ENCODE peak calls at places on chromosomes 1 and 21, in eight cellular contexts. T, O, F, U, V, Y, L and H are unnamed samples.

GRCh38 chr1:165570078-165570477 is 26.3 kb downstream of the LRRC52 start:
- DNase-seq in U (no peak), V (no peak), F (no peak), O (no peak), L (no peak), Y (no peak), T (no peak), H (no peak)

GRCh38 chr1:157315544-157315943 is 177.3 kb upstream of the ETV3 start:
- DNase-seq in L (no peak), U (no peak), V (no peak), O (no peak), Y (no peak), F (no peak), T (no peak), H (no peak)

GRCh38 chr21:37866027-37866426 is 50.2 kb downstream of the KCNJ6 start:
- DNase-seq in F (peak), U (no peak), L (no peak), V (no peak), O (no peak), Y (no peak), T (no peak), H (no peak)

GRCh38 chr1:218527737-218528136 is 182.6 kb downstream of the TGFB2 start:
- DNase-seq in V (peak), U (no peak), F (no peak), L (no peak), T (no peak), O (no peak), Y (peak), H (no peak)

GRCh38 chr1:230231739-230232075 is 164.7 kb downstream of the GALNT2 start:
- DNase-seq in L (no peak), T (no peak), V (peak), U (no peak), F (no peak), O (no peak), Y (peak), H (no peak)

GRCh38 chr1:204830671-204831585 is 39.7 kb upstream of the NFASC start:
- DNase-seq in L (no peak), F (no peak), O (no peak), T (no peak), U (no peak), V (no peak), Y (no peak), H (no peak)

GRCh38 chr1:6041432-6042062 is 4.1 kb upstream of the KCNAB2 start:
- DNase-seq in U (no peak), L (no peak), T (no peak), F (peak), V (no peak), Y (no peak), O (peak), H (no peak)

GRCh38 chr1:247118946-247119446 is 14.8 kb upstream of the ZNF669 start:
- DNase-seq in U (no peak), F (no peak), O (peak), Y (peak), T (no peak), L (no peak), V (no peak), H (no peak)

GRCh38 chr1:11753555-11754208 is 8.3 kb upstream of the C1orf167 start:
- DNase-seq in T (no peak), Y (no peak), L (no peak), F (no peak), O (no peak), V (no peak), U (no peak), H (no peak)

GRCh38 chr1:205693421-205693991 is 13.2 kb upstream of the SLC45A3 start:
- DNase-seq in T (no peak), Y (no peak), F (no peak), V (no peak), U (no peak), L (no peak), O (no peak), H (no peak)

GRCh38 chr21:45856940-45857339 is 124.6 kb upstream of the COL6A1 start:
- DNase-seq in T (no peak), Y (no peak), V (no peak), U (no peak), L (no peak), O (no peak), F (no peak), H (no peak)

GRCh38 chr1:89810880-89811279 is 10.0 kb upstream of the LRRC8D start:
- DNase-seq in V (no peak), F (no peak), U (no peak), O (no peak), Y (no peak), T (no peak), L (no peak), H (no peak)

GRCh38 chr1:203720253-203720652 is 44.7 kb upstream of the LAX1 start:
- DNase-seq in O (no peak), Y (no peak), V (no peak), T (no peak), F (no peak), U (no peak), L (no peak), H (no peak)

GRCh38 chr1:88662723-88663122 is 21.4 kb upstream of the PKN2 start:
- DNase-seq in Y (no peak), L (no peak), U (no peak), O (no peak), F (no peak), V (no peak), T (no peak), H (no peak)

GRCh38 chr1:203178083-203178482 is 2.5 kb upstream of the MYBPH start:
- DNase-seq in U (no peak), V (peak), Y (no peak), L (no peak), O (no peak), T (no peak), F (no peak), H (no peak)

GRCh38 chr21:33101300-33102005 is 31.5 kb downstream of the OLIG1 start:
- DNase-seq in F (no peak), Y (no peak), O (no peak), T (no peak), L (no peak), V (no peak), U (no peak), H (no peak)

GRCh38 chr21:33849839-33850238 is 65.8 kb downstream of the ATP5PO start:
- DNase-seq in T (no peak), L (no peak), V (no peak), F (no peak), U (no peak), Y (no peak), O (no peak), H (no peak)

GRCh38 chr1:33327587-33328325 is 6.9 kb upstream of the A3GALT2 start:
- DNase-seq in Y (peak), V (peak), U (peak), T (peak), F (peak), L (no peak), O (no peak), H (no peak)

GRCh38 chr1:6472391-6472790 is 6.4 kb upstream of the TNFRSF25 start:
- DNase-seq in L (no peak), Y (no peak), V (no peak), F (no peak), O (no peak), T (no peak), U (no peak), H (no peak)

GRCh38 chr1:40769815-40770214 is 13.8 kb upstream of the KCNQ4 start:
- DNase-seq in T (no peak), L (no peak), U (no peak), V (no peak), F (no peak), O (no peak), Y (no peak), H (no peak)
- TF ChIP-seq CTCF in T (no peak), L (no peak), U (no peak), V (peak), F (peak), O (no peak), Y (no peak), H (no peak)

GRCh38 chr1:67780637-67781036 is 52.6 kb downstream of the GNG12 start:
- DNase-seq in O (no peak), U (no peak), Y (no peak), T (no peak), L (no peak), V (no peak), F (no peak), H (no peak)
- TF ChIP-seq CTCF in O (no peak), U (no peak), Y (no peak), T (no peak), L (no peak), V (no peak), F (no peak), H (no peak)

GRCh38 chr1:240030236-240030635 is 61.4 kb upstream of the FMN2 start:
- DNase-seq in T (no peak), F (no peak), V (peak), U (no peak), Y (no peak), O (no peak), L (no peak), H (no peak)

GRCh38 chr1:240029418-240029817 is 62.3 kb upstream of the FMN2 start:
- DNase-seq in L (no peak), U (no peak), Y (no peak), V (peak), O (peak), T (no peak), F (no peak), H (no peak)

GRCh38 chr1:240033406-240033805 is 58.3 kb upstream of the FMN2 start:
- DNase-seq in F (no peak), V (no peak), O (no peak), U (no peak), T (no peak), L (no peak), Y (no peak), H (no peak)

GRCh38 chr1:240031414-240031813 is 60.3 kb upstream of the FMN2 start:
- DNase-seq in O (no peak), U (no peak), Y (peak), V (peak), T (peak), L (no peak), F (no peak), H (no peak)

DNA sequence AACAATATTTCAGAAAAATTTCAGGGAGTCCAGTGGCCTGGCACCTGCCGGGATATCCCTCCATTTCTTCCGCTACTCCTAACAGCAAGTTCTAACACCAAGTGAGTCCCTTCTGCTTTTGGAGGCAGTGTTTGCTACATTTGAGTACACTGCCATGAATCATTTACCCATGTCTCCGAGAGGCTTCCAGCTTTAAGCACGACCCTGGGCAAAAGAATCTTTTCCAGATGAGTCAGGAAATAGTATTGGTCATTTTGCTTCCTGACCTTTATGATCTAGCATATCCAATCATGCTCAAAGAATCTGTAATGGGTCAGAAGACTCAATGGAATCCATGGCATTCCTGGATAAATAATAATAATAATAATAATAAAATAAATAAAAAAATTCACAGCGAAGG is 60.7 kb upstream of the FMN2 start:
- DNase-seq in T (peak), L (no peak), U (no peak), V (peak), Y (peak), F (peak), O (no peak), H (no peak)
- TF ChIP-seq CTCF in T (no peak), L (no peak), U (no peak), V (peak), Y (no peak), F (no peak), O (no peak), H (no peak)

GRCh38 chr1:159828916-159829634 is 2.4 kb downstream of the SLAMF8 start:
- DNase-seq in T (no peak), U (no peak), L (no peak), O (peak), V (no peak), F (no peak), Y (no peak), H (no peak)
- TF ChIP-seq CTCF in T (no peak), U (no peak), L (peak), O (peak), V (no peak), F (peak), Y (no peak), H (no peak)

GRCh38 chr1:52264530-52265115 is 101.4 kb downstream of the CC2D1B start:
- DNase-seq in L (no peak), O (no peak), T (no peak), F (peak), V (no peak), Y (peak), U (no peak), H (no peak)
- TF ChIP-seq CTCF in L (no peak), O (no peak), T (no peak), F (peak), V (no peak), Y (no peak), U (no peak), H (no peak)

DNA sequence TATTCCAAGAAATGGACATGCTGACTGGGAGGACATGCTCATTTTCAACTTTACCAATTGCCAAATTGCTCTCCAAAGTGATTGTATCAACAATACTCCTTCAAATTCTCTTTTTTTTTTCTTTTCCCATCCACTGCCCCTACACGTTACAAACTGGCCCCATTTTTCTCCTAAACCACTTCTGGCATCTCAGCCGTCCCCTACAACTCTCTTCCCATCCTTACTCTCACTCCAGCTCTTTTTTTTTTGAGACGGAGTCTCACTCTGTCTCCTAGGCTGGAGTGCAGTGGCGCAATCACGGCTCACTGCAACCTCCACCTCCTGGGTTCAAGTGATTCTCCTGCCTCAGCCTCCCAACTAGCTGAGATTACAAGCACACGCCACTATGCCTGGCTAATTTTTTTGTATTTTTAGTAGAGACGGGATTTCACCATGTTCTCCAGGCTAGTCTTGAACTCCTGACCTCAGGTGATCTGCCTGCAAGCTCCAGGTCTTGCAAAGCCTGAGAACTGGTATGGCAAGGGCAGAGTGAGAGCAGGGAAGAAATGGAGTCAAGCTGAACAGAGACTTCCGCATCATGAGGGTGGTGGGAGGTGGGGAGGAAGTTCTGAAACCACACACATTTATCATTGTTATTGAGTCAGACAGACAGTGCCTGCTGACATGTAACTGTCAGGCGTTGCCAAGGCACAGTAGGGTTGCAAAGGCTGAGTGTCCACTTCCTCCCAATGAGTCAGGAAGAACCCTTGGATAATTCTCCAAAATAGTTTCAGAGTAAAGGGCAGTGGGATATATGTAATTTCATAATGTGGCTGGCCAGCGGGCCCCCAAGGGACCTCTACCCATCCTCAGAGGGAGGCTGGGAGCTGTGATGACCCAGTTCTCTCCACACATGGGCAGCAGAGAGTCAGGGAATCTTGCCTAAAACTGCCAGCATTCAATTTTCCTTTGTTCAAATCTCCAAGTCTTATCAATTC is 17.4 kb downstream of the CELA3A start:
- DNase-seq in O (peak), F (peak), L (no peak), U (no peak), Y (peak), V (peak), T (peak), H (peak)
- TF ChIP-seq CTCF in O (no peak), F (peak), L (peak), U (no peak), Y (peak), V (peak), T (peak), H (no peak)

GRCh38 chr1:13517193-13517812 is 3.5 kb upstream of the LRRC38 start:
- DNase-seq in V (no peak), O (peak), L (no peak), Y (no peak), F (no peak), T (no peak), U (no peak), H (no peak)
- TF ChIP-seq CTCF in V (no peak), O (peak), L (peak), Y (no peak), F (peak), T (peak), U (no peak), H (no peak)